ENCODE peak calls at places on chromosomes 12 and 14, in nine cellular contexts. One of them, this sample, is unnamed.

GRCh38 chr14:21215879-21216251 is 53.4 kb downstream of the HNRNPC start:
- DNase-seq in stimulated activated CD8-positive, alpha-beta memory T cell treated with anti-CD3 and anti-CD28 coated beads, Interleukin-2, amount 100 ng/mL, for 1 hour: no peak
- DNase-seq in stimulated activated CD4-positive, alpha-beta T cell treated with anti-CD3 and anti-CD28 coated beads, TNF-alpha, amount 100 ng/mL, for 1 hour: no peak
- DNase-seq in T-cell: no peak
- DNase-seq in frontal cortex: no peak
- DNase-seq in B cell: no peak
- DNase-seq in dermis microvascular lymphatic vessel endothelial cell: no peak
- DNase-seq in nucleus accumbens: no peak
- DNase-seq in NCI-H1105 treated with DMSO at 0.1 percent for 48 hours: no peak
- DNase-seq in this sample: no peak

GRCh38 chr12:19484738-19485137 is 45.4 kb downstream of the AEBP2 start:
- DNase-seq in stimulated activated CD8-positive, alpha-beta memory T cell treated with anti-CD3 and anti-CD28 coated beads, Interleukin-2, amount 100 ng/mL, for 1 hour: no peak
- DNase-seq in stimulated activated CD4-positive, alpha-beta T cell treated with anti-CD3 and anti-CD28 coated beads, TNF-alpha, amount 100 ng/mL, for 1 hour: no peak
- DNase-seq in T-cell: no peak
- DNase-seq in frontal cortex: no peak
- DNase-seq in B cell: no peak
- DNase-seq in dermis microvascular lymphatic vessel endothelial cell: no peak
- DNase-seq in nucleus accumbens: no peak
- DNase-seq in NCI-H1105 treated with DMSO at 0.1 percent for 48 hours: no peak
- DNase-seq in this sample: no peak

GRCh38 chr14:31926652-31927347 is 150.3 kb upstream of the ARHGAP5 start:
- DNase-seq in stimulated activated CD8-positive, alpha-beta memory T cell treated with anti-CD3 and anti-CD28 coated beads, Interleukin-2, amount 100 ng/mL, for 1 hour: no peak
- DNase-seq in stimulated activated CD4-positive, alpha-beta T cell treated with anti-CD3 and anti-CD28 coated beads, TNF-alpha, amount 100 ng/mL, for 1 hour: no peak
- DNase-seq in T-cell: no peak
- DNase-seq in frontal cortex: no peak
- DNase-seq in B cell: no peak
- DNase-seq in dermis microvascular lymphatic vessel endothelial cell: peak
- DNase-seq in nucleus accumbens: no peak
- DNase-seq in NCI-H1105 treated with DMSO at 0.1 percent for 48 hours: no peak
- DNase-seq in this sample: no peak

GRCh38 chr12:59383426-59383822 is 212.4 kb upstream of the SLC16A7 start:
- DNase-seq in stimulated activated CD8-positive, alpha-beta memory T cell treated with anti-CD3 and anti-CD28 coated beads, Interleukin-2, amount 100 ng/mL, for 1 hour: no peak
- DNase-seq in stimulated activated CD4-positive, alpha-beta T cell treated with anti-CD3 and anti-CD28 coated beads, TNF-alpha, amount 100 ng/mL, for 1 hour: no peak
- DNase-seq in T-cell: no peak
- DNase-seq in frontal cortex: no peak
- DNase-seq in B cell: no peak
- DNase-seq in dermis microvascular lymphatic vessel endothelial cell: no peak
- DNase-seq in nucleus accumbens: no peak
- DNase-seq in NCI-H1105 treated with DMSO at 0.1 percent for 48 hours: no peak
- DNase-seq in this sample: no peak

GRCh38 chr14:103626150-103626850 is 2.7 kb upstream of the KLC1 start:
- DNase-seq in stimulated activated CD8-positive, alpha-beta memory T cell treated with anti-CD3 and anti-CD28 coated beads, Interleukin-2, amount 100 ng/mL, for 1 hour: no peak
- DNase-seq in stimulated activated CD4-positive, alpha-beta T cell treated with anti-CD3 and anti-CD28 coated beads, TNF-alpha, amount 100 ng/mL, for 1 hour: no peak
- DNase-seq in T-cell: no peak
- DNase-seq in frontal cortex: no peak
- DNase-seq in B cell: no peak
- DNase-seq in dermis microvascular lymphatic vessel endothelial cell: no peak
- DNase-seq in nucleus accumbens: no peak
- DNase-seq in NCI-H1105 treated with DMSO at 0.1 percent for 48 hours: no peak
- DNase-seq in this sample: peak

GRCh38 chr14:21107360-21107781 is 6.5 kb downstream of the TMEM253 start:
- DNase-seq in stimulated activated CD8-positive, alpha-beta memory T cell treated with anti-CD3 and anti-CD28 coated beads, Interleukin-2, amount 100 ng/mL, for 1 hour: no peak
- DNase-seq in stimulated activated CD4-positive, alpha-beta T cell treated with anti-CD3 and anti-CD28 coated beads, TNF-alpha, amount 100 ng/mL, for 1 hour: no peak
- DNase-seq in T-cell: no peak
- DNase-seq in frontal cortex: no peak
- DNase-seq in B cell: no peak
- DNase-seq in dermis microvascular lymphatic vessel endothelial cell: no peak
- DNase-seq in nucleus accumbens: no peak
- DNase-seq in NCI-H1105 treated with DMSO at 0.1 percent for 48 hours: no peak
- DNase-seq in this sample: no peak

GRCh38 chr12:65800928-65801327 is 23.4 kb upstream of the HMGA2 start:
- DNase-seq in stimulated activated CD8-positive, alpha-beta memory T cell treated with anti-CD3 and anti-CD28 coated beads, Interleukin-2, amount 100 ng/mL, for 1 hour: no peak
- DNase-seq in stimulated activated CD4-positive, alpha-beta T cell treated with anti-CD3 and anti-CD28 coated beads, TNF-alpha, amount 100 ng/mL, for 1 hour: no peak
- DNase-seq in T-cell: no peak
- DNase-seq in frontal cortex: no peak
- DNase-seq in B cell: no peak
- DNase-seq in dermis microvascular lymphatic vessel endothelial cell: no peak
- DNase-seq in nucleus accumbens: no peak
- DNase-seq in NCI-H1105 treated with DMSO at 0.1 percent for 48 hours: no peak
- DNase-seq in this sample: no peak

GRCh38 chr12:117334855-117335587 is 26.4 kb downstream of the NOS1 start:
- DNase-seq in stimulated activated CD8-positive, alpha-beta memory T cell treated with anti-CD3 and anti-CD28 coated beads, Interleukin-2, amount 100 ng/mL, for 1 hour: no peak
- DNase-seq in stimulated activated CD4-positive, alpha-beta T cell treated with anti-CD3 and anti-CD28 coated beads, TNF-alpha, amount 100 ng/mL, for 1 hour: no peak
- DNase-seq in T-cell: no peak
- DNase-seq in frontal cortex: no peak
- DNase-seq in B cell: no peak
- DNase-seq in dermis microvascular lymphatic vessel endothelial cell: peak
- DNase-seq in nucleus accumbens: no peak
- DNase-seq in NCI-H1105 treated with DMSO at 0.1 percent for 48 hours: no peak
- DNase-seq in this sample: no peak

GRCh38 chr14:52048641-52049204 is 20.1 kb downstream of the NID2 start:
- DNase-seq in stimulated activated CD8-positive, alpha-beta memory T cell treated with anti-CD3 and anti-CD28 coated beads, Interleukin-2, amount 100 ng/mL, for 1 hour: no peak
- DNase-seq in stimulated activated CD4-positive, alpha-beta T cell treated with anti-CD3 and anti-CD28 coated beads, TNF-alpha, amount 100 ng/mL, for 1 hour: no peak
- DNase-seq in T-cell: no peak
- DNase-seq in frontal cortex: no peak
- DNase-seq in B cell: no peak
- DNase-seq in dermis microvascular lymphatic vessel endothelial cell: no peak
- DNase-seq in nucleus accumbens: no peak
- DNase-seq in NCI-H1105 treated with DMSO at 0.1 percent for 48 hours: no peak
- DNase-seq in this sample: no peak

GRCh38 chr12:115177899-115178298 is 493.9 kb upstream of the TBX3 start:
- DNase-seq in stimulated activated CD8-positive, alpha-beta memory T cell treated with anti-CD3 and anti-CD28 coated beads, Interleukin-2, amount 100 ng/mL, for 1 hour: no peak
- DNase-seq in stimulated activated CD4-positive, alpha-beta T cell treated with anti-CD3 and anti-CD28 coated beads, TNF-alpha, amount 100 ng/mL, for 1 hour: no peak
- DNase-seq in T-cell: no peak
- DNase-seq in frontal cortex: no peak
- DNase-seq in B cell: no peak
- DNase-seq in dermis microvascular lymphatic vessel endothelial cell: no peak
- DNase-seq in nucleus accumbens: no peak
- DNase-seq in NCI-H1105 treated with DMSO at 0.1 percent for 48 hours: no peak
- DNase-seq in this sample: no peak

GRCh38 chr14:55514819-55515470 is 65.1 kb upstream of the KTN1 start:
- DNase-seq in stimulated activated CD8-positive, alpha-beta memory T cell treated with anti-CD3 and anti-CD28 coated beads, Interleukin-2, amount 100 ng/mL, for 1 hour: no peak
- DNase-seq in stimulated activated CD4-positive, alpha-beta T cell treated with anti-CD3 and anti-CD28 coated beads, TNF-alpha, amount 100 ng/mL, for 1 hour: no peak
- DNase-seq in T-cell: no peak
- DNase-seq in frontal cortex: no peak
- DNase-seq in B cell: no peak
- DNase-seq in dermis microvascular lymphatic vessel endothelial cell: peak
- DNase-seq in nucleus accumbens: no peak
- DNase-seq in NCI-H1105 treated with DMSO at 0.1 percent for 48 hours: no peak
- DNase-seq in this sample: no peak

GRCh38 chr12:103806807-103807206 is 34.2 kb downstream of the NT5DC3 start:
- DNase-seq in stimulated activated CD8-positive, alpha-beta memory T cell treated with anti-CD3 and anti-CD28 coated beads, Interleukin-2, amount 100 ng/mL, for 1 hour: no peak
- DNase-seq in stimulated activated CD4-positive, alpha-beta T cell treated with anti-CD3 and anti-CD28 coated beads, TNF-alpha, amount 100 ng/mL, for 1 hour: no peak
- DNase-seq in T-cell: no peak
- DNase-seq in frontal cortex: no peak
- DNase-seq in B cell: no peak
- DNase-seq in dermis microvascular lymphatic vessel endothelial cell: peak
- DNase-seq in nucleus accumbens: no peak
- DNase-seq in NCI-H1105 treated with DMSO at 0.1 percent for 48 hours: no peak
- DNase-seq in this sample: no peak

GRCh38 chr14:93035917-93036651 is 79.6 kb downstream of the ITPK1 start:
- DNase-seq in stimulated activated CD8-positive, alpha-beta memory T cell treated with anti-CD3 and anti-CD28 coated beads, Interleukin-2, amount 100 ng/mL, for 1 hour: no peak
- DNase-seq in stimulated activated CD4-positive, alpha-beta T cell treated with anti-CD3 and anti-CD28 coated beads, TNF-alpha, amount 100 ng/mL, for 1 hour: no peak
- DNase-seq in T-cell: no peak
- DNase-seq in frontal cortex: peak
- DNase-seq in B cell: no peak
- DNase-seq in dermis microvascular lymphatic vessel endothelial cell: no peak
- DNase-seq in nucleus accumbens: peak
- DNase-seq in NCI-H1105 treated with DMSO at 0.1 percent for 48 hours: no peak
- DNase-seq in this sample: no peak

GRCh38 chr12:33248364-33248763 is 191.3 kb downstream of the SYT10 start:
- DNase-seq in stimulated activated CD8-positive, alpha-beta memory T cell treated with anti-CD3 and anti-CD28 coated beads, Interleukin-2, amount 100 ng/mL, for 1 hour: no peak
- DNase-seq in stimulated activated CD4-positive, alpha-beta T cell treated with anti-CD3 and anti-CD28 coated beads, TNF-alpha, amount 100 ng/mL, for 1 hour: no peak
- DNase-seq in T-cell: no peak
- DNase-seq in frontal cortex: no peak
- DNase-seq in B cell: no peak
- DNase-seq in dermis microvascular lymphatic vessel endothelial cell: no peak
- DNase-seq in nucleus accumbens: no peak
- DNase-seq in NCI-H1105 treated with DMSO at 0.1 percent for 48 hours: no peak
- DNase-seq in this sample: no peak

GRCh38 chr12:104454997-104455396 is 1.8 kb upstream of the CHST11 start:
- DNase-seq in stimulated activated CD8-positive, alpha-beta memory T cell treated with anti-CD3 and anti-CD28 coated beads, Interleukin-2, amount 100 ng/mL, for 1 hour: no peak
- DNase-seq in stimulated activated CD4-positive, alpha-beta T cell treated with anti-CD3 and anti-CD28 coated beads, TNF-alpha, amount 100 ng/mL, for 1 hour: no peak
- DNase-seq in T-cell: no peak
- DNase-seq in frontal cortex: no peak
- DNase-seq in B cell: no peak
- DNase-seq in dermis microvascular lymphatic vessel endothelial cell: no peak
- DNase-seq in nucleus accumbens: no peak
- DNase-seq in NCI-H1105 treated with DMSO at 0.1 percent for 48 hours: no peak
- DNase-seq in this sample: no peak

GRCh38 chr12:66061557-66062279 is 68.8 kb downstream of the LLPH start:
- DNase-seq in stimulated activated CD8-positive, alpha-beta memory T cell treated with anti-CD3 and anti-CD28 coated beads, Interleukin-2, amount 100 ng/mL, for 1 hour: no peak
- DNase-seq in stimulated activated CD4-positive, alpha-beta T cell treated with anti-CD3 and anti-CD28 coated beads, TNF-alpha, amount 100 ng/mL, for 1 hour: no peak
- DNase-seq in T-cell: no peak
- DNase-seq in frontal cortex: no peak
- DNase-seq in B cell: no peak
- DNase-seq in dermis microvascular lymphatic vessel endothelial cell: no peak
- DNase-seq in nucleus accumbens: no peak
- DNase-seq in NCI-H1105 treated with DMSO at 0.1 percent for 48 hours: no peak
- DNase-seq in this sample: no peak

GRCh38 chr12:29053567-29053966 is 95.5 kb upstream of the FAR2 start:
- DNase-seq in stimulated activated CD8-positive, alpha-beta memory T cell treated with anti-CD3 and anti-CD28 coated beads, Interleukin-2, amount 100 ng/mL, for 1 hour: no peak
- DNase-seq in stimulated activated CD4-positive, alpha-beta T cell treated with anti-CD3 and anti-CD28 coated beads, TNF-alpha, amount 100 ng/mL, for 1 hour: no peak
- DNase-seq in T-cell: no peak
- DNase-seq in frontal cortex: no peak
- DNase-seq in B cell: no peak
- DNase-seq in dermis microvascular lymphatic vessel endothelial cell: no peak
- DNase-seq in nucleus accumbens: no peak
- DNase-seq in NCI-H1105 treated with DMSO at 0.1 percent for 48 hours: no peak
- DNase-seq in this sample: no peak

GRCh38 chr12:40226652-40227051 is 1.9 kb downstream of the LRRK2 start:
- DNase-seq in stimulated activated CD8-positive, alpha-beta memory T cell treated with anti-CD3 and anti-CD28 coated beads, Interleukin-2, amount 100 ng/mL, for 1 hour: no peak
- DNase-seq in stimulated activated CD4-positive, alpha-beta T cell treated with anti-CD3 and anti-CD28 coated beads, TNF-alpha, amount 100 ng/mL, for 1 hour: no peak
- DNase-seq in T-cell: no peak
- DNase-seq in frontal cortex: no peak
- DNase-seq in B cell: no peak
- DNase-seq in dermis microvascular lymphatic vessel endothelial cell: no peak
- DNase-seq in nucleus accumbens: no peak
- DNase-seq in NCI-H1105 treated with DMSO at 0.1 percent for 48 hours: no peak
- DNase-seq in this sample: no peak

GRCh38 chr12:60704171-60704914 is 1108.5 kb downstream of the SLC16A7 start:
- DNase-seq in stimulated activated CD8-positive, alpha-beta memory T cell treated with anti-CD3 and anti-CD28 coated beads, Interleukin-2, amount 100 ng/mL, for 1 hour: no peak
- DNase-seq in stimulated activated CD4-positive, alpha-beta T cell treated with anti-CD3 and anti-CD28 coated beads, TNF-alpha, amount 100 ng/mL, for 1 hour: no peak
- DNase-seq in T-cell: no peak
- DNase-seq in frontal cortex: no peak
- DNase-seq in B cell: no peak
- DNase-seq in dermis microvascular lymphatic vessel endothelial cell: no peak
- DNase-seq in nucleus accumbens: no peak
- DNase-seq in NCI-H1105 treated with DMSO at 0.1 percent for 48 hours: no peak
- DNase-seq in this sample: no peak

GRCh38 chr12:18158774-18159557 is 69.0 kb upstream of the RERGL start:
- DNase-seq in stimulated activated CD8-positive, alpha-beta memory T cell treated with anti-CD3 and anti-CD28 coated beads, Interleukin-2, amount 100 ng/mL, for 1 hour: no peak
- DNase-seq in stimulated activated CD4-positive, alpha-beta T cell treated with anti-CD3 and anti-CD28 coated beads, TNF-alpha, amount 100 ng/mL, for 1 hour: no peak
- DNase-seq in T-cell: no peak
- DNase-seq in frontal cortex: no peak
- DNase-seq in B cell: no peak
- DNase-seq in dermis microvascular lymphatic vessel endothelial cell: peak
- DNase-seq in nucleus accumbens: no peak
- DNase-seq in NCI-H1105 treated with DMSO at 0.1 percent for 48 hours: peak
- DNase-seq in this sample: peak

GRCh38 chr14:87133073-87133815 is 859.7 kb downstream of the GALC start:
- DNase-seq in stimulated activated CD8-positive, alpha-beta memory T cell treated with anti-CD3 and anti-CD28 coated beads, Interleukin-2, amount 100 ng/mL, for 1 hour: no peak
- DNase-seq in stimulated activated CD4-positive, alpha-beta T cell treated with anti-CD3 and anti-CD28 coated beads, TNF-alpha, amount 100 ng/mL, for 1 hour: no peak
- DNase-seq in T-cell: no peak
- DNase-seq in frontal cortex: no peak
- DNase-seq in B cell: no peak
- DNase-seq in dermis microvascular lymphatic vessel endothelial cell: no peak
- DNase-seq in nucleus accumbens: no peak
- DNase-seq in NCI-H1105 treated with DMSO at 0.1 percent for 48 hours: no peak
- DNase-seq in this sample: peak

GRCh38 chr12:26425587-26426260 is 230.4 kb downstream of the SSPN start:
- DNase-seq in stimulated activated CD8-positive, alpha-beta memory T cell treated with anti-CD3 and anti-CD28 coated beads, Interleukin-2, amount 100 ng/mL, for 1 hour: no peak
- DNase-seq in stimulated activated CD4-positive, alpha-beta T cell treated with anti-CD3 and anti-CD28 coated beads, TNF-alpha, amount 100 ng/mL, for 1 hour: no peak
- DNase-seq in T-cell: no peak
- DNase-seq in frontal cortex: no peak
- DNase-seq in B cell: no peak
- DNase-seq in dermis microvascular lymphatic vessel endothelial cell: no peak
- DNase-seq in nucleus accumbens: no peak
- DNase-seq in NCI-H1105 treated with DMSO at 0.1 percent for 48 hours: no peak
- DNase-seq in this sample: no peak